ENCODE peak calls at places on chromosome 9, in six cellular contexts. A, U, O, Y, E and D are unnamed samples.

GRCh38 chr9:127196826-127197145 is 67.8 kb upstream of the GARNL3 start:
- DNase-seq in U (no peak), Y (no peak), A (no peak), E (no peak), O (no peak), D (no peak)

GRCh38 chr9:105445203-105445881 is 2.5 kb upstream of the FSD1L start:
- DNase-seq in E (no peak), A (no peak), Y (no peak), O (no peak), U (no peak), D (peak; percentile 78)

GRCh38 chr9:69012690-69013403 is 1.1 kb downstream of the PRKACG start:
- DNase-seq in E (no peak), Y (no peak), O (no peak), A (no peak), U (no peak), D (no peak)

GRCh38 chr9:124934290-124934689 is 6.6 kb downstream of the GOLGA1 start:
- DNase-seq in E (no peak), O (no peak), A (no peak), U (no peak), Y (no peak), D (no peak)

GRCh38 chr9:127976498-127976897 is 4.3 kb downstream of the EEIG1 start:
- DNase-seq in O (peak; percentile 29), A (no peak), Y (no peak), E (no peak), U (no peak), D (no peak)

GRCh38 chr9:72628191-72628590 is 106.8 kb downstream of the TMC1 start:
- DNase-seq in O (no peak), E (no peak), Y (no peak), A (no peak), U (no peak), D (no peak)

GRCh38 chr9:71001780-71002386 is 119.5 kb downstream of the TRPM3 start:
- DNase-seq in A (no peak), O (no peak), E (no peak), Y (peak; percentile 15), U (no peak), D (peak; percentile 19)

GRCh38 chr9:136694163-136694864 is 7.1 kb upstream of the AGPAT2 start:
- DNase-seq in Y (peak; percentile 78), E (no peak), O (no peak), U (no peak), A (no peak), D (no peak)

GRCh38 chr9:215631-216155 is 1.0 kb downstream of the DOCK8 start:
- DNase-seq in Y (no peak), U (no peak), E (no peak), O (no peak), A (no peak), D (no peak)

GRCh38 chr9:92807757-92808725 is 43.4 kb upstream of the BICD2 start:
- DNase-seq in Y (peak; percentile 42), A (peak; percentile 18), O (peak; percentile 38), E (no peak), U (no peak), D (no peak)

GRCh38 chr9:68755752-68756151 is 50.7 kb downstream of the PIP5K1B start:
- DNase-seq in E (no peak), Y (no peak), A (no peak), O (no peak), U (no peak), D (no peak)

GRCh38 chr9:37944671-37945481 is 40.9 kb upstream of the SLC25A51 start:
- DNase-seq in A (no peak), O (no peak), U (no peak), E (no peak), Y (no peak), D (peak; percentile 98)

GRCh38 chr9:111360881-111361280 is 30.9 kb upstream of the OR2K2 start:
- DNase-seq in Y (no peak), U (no peak), O (no peak), A (no peak), E (no peak), D (no peak)

GRCh38 chr9:91122755-91123154 is 239.0 kb downstream of the AUH start:
- DNase-seq in U (no peak), A (no peak), E (no peak), O (no peak), Y (no peak), D (no peak)